ENCODE peak calls at places on chromosome 10, in ten cellular contexts. A, F, L, V, N, W, R, T, Q and K are unnamed samples.

GRCh38 chr10:91462423-91462822 is 52.3 kb downstream of the HECTD2 start:
- DNase-seq in A (no peak), F (no peak), L (no peak), V (no peak), N (no peak), W (no peak), R (no peak), T (no peak), Q (no peak), K (no peak)

GRCh38 chr10:31318382-31318853 is 598 bp upstream of the ZEB1 start:
- DNase-seq in A (peak; percentile 88), F (peak; percentile 73), L (peak; percentile 56), V (peak; percentile 47), N (peak; percentile 73), W (peak; percentile 78), R (peak; percentile 16), T (peak; percentile 75), Q (peak; percentile 89), K (peak; percentile 86)

GRCh38 chr10:15169555-15170407 is 1.3 kb upstream of the NMT2 start:
- DNase-seq in A (no peak), F (no peak), L (no peak), V (no peak), N (no peak), W (no peak), R (no peak), T (no peak), Q (no peak), K (no peak)

GRCh38 chr10:93757766-93758509 is at the start of gene LGI1:
- DNase-seq in A (no peak), F (no peak), L (no peak), V (no peak), N (peak; percentile 39), W (peak; percentile 18), R (peak; percentile 49), T (no peak), Q (no peak), K (no peak)

GRCh38 chr10:44280211-44280610 is 104.7 kb downstream of the CXCL12 start:
- DNase-seq in A (no peak), F (no peak), L (no peak), V (no peak), N (no peak), W (no peak), R (no peak), T (no peak), Q (no peak), K (no peak)

GRCh38 chr10:94450782-94451181 is 48.4 kb downstream of the TBC1D12 start:
- DNase-seq in A (no peak), F (no peak), L (no peak), V (no peak), N (no peak), W (no peak), R (no peak), T (no peak), Q (no peak), K (no peak)

GRCh38 chr10:84706875-84707274 is 378.5 kb downstream of the CCSER2 start:
- DNase-seq in A (no peak), F (no peak), L (no peak), V (no peak), N (peak; percentile 39), W (no peak), R (no peak), T (peak; percentile 53), Q (no peak), K (no peak)

GRCh38 chr10:29329420-29329819 is 40.5 kb downstream of the LYZL1 start:
- DNase-seq in A (no peak), F (no peak), L (no peak), V (no peak), N (no peak), W (peak; percentile 35), R (no peak), T (no peak), Q (no peak), K (no peak)

GRCh38 chr10:113993489-113993932 is 50.2 kb upstream of the ADRB1 start:
- DNase-seq in A (no peak), F (peak; percentile 26), L (no peak), V (no peak), N (no peak), W (peak; percentile 17), R (no peak), T (no peak), Q (no peak), K (no peak)

GRCh38 chr10:23530079-23530478 is 91.2 kb downstream of the OTUD1 start:
- DNase-seq in A (no peak), F (no peak), L (no peak), V (no peak), N (no peak), W (peak; percentile 39), R (no peak), T (no peak), Q (peak; percentile 23), K (no peak)

GRCh38 chr10:90817173-90817889 is 40.5 kb downstream of the HTR7 start:
- DNase-seq in A (no peak), F (no peak), L (no peak), V (no peak), N (no peak), W (no peak), R (no peak), T (peak; percentile 90), Q (no peak), K (no peak)

GRCh38 chr10:69820817-69821216 is 19.1 kb downstream of the COL13A1 start:
- DNase-seq in A (no peak), F (no peak), L (no peak), V (no peak), N (no peak), W (no peak), R (no peak), T (no peak), Q (no peak), K (no peak)

GRCh38 chr10:30042820-30043219 is 16.6 kb downstream of the JCAD start:
- DNase-seq in A (no peak), F (no peak), L (no peak), V (no peak), N (no peak), W (no peak), R (no peak), T (no peak), Q (no peak), K (no peak)

GRCh38 chr10:26621889-26622681 is 75.4 kb upstream of the PDSS1 start:
- DNase-seq in A (peak; percentile 57), F (peak; percentile 51), L (peak; percentile 47), V (no peak), N (peak; percentile 63), W (peak; percentile 2), R (peak; percentile 65), T (peak; percentile 51), Q (no peak), K (no peak)

GRCh38 chr10:12505683-12506082 is 156.3 kb downstream of the CAMK1D start:
- DNase-seq in A (no peak), F (no peak), L (no peak), V (no peak), N (no peak), W (no peak), R (no peak), T (no peak), Q (no peak), K (no peak)

GRCh38 chr10:11330383-11331020 is 280.9 kb downstream of the USP6NL start:
- DNase-seq in A (no peak), F (no peak), L (no peak), V (no peak), N (no peak), W (peak; percentile 77), R (no peak), T (no peak), Q (no peak), K (no peak)

GRCh38 chr10:91953600-91954140 is 30.1 kb downstream of the BTAF1 start:
- DNase-seq in A (no peak), F (no peak), L (no peak), V (no peak), N (no peak), W (no peak), R (no peak), T (peak; percentile 70), Q (no peak), K (no peak)

GRCh38 chr10:103951942-103952341 is 15.0 kb upstream of the SLK start:
- DNase-seq in A (no peak), F (no peak), L (no peak), V (no peak), N (no peak), W (no peak), R (no peak), T (no peak), Q (no peak), K (no peak)

GRCh38 chr10:130246113-130246512 is 109.9 kb downstream of the GLRX3 start:
- DNase-seq in A (no peak), F (no peak), L (no peak), V (no peak), N (no peak), W (no peak), R (no peak), T (no peak), Q (no peak), K (peak; percentile 57)

GRCh38 chr10:133292919-133293809 is 15.5 kb downstream of the TUBGCP2 start:
- DNase-seq in A (no peak), F (no peak), L (no peak), V (no peak), N (no peak), W (peak; percentile 31), R (no peak), T (peak; percentile 90), Q (no peak), K (no peak)

GRCh38 chr10:21638681-21639080 is 104.6 kb downstream of the MLLT10 start:
- DNase-seq in A (no peak), F (no peak), L (no peak), V (no peak), N (no peak), W (no peak), R (no peak), T (no peak), Q (no peak), K (no peak)

GRCh38 chr10:119754085-119754484 is 28.2 kb downstream of the INPP5F start:
- DNase-seq in A (no peak), F (no peak), L (no peak), V (no peak), N (peak; percentile 43), W (no peak), R (peak; percentile 39), T (no peak), Q (no peak), K (no peak)

GRCh38 chr10:112115781-112116385 is 67.7 kb downstream of the GPAM start:
- DNase-seq in A (peak; percentile 72), F (no peak), L (peak; percentile 32), V (no peak), N (peak; percentile 58), W (peak; percentile 21), R (peak; percentile 83), T (no peak), Q (peak; percentile 65), K (no peak)

GRCh38 chr10:5268743-5269142 is 72.1 kb downstream of the AKR1C4 start:
- DNase-seq in A (no peak), F (no peak), L (no peak), V (no peak), N (no peak), W (no peak), R (no peak), T (no peak), Q (no peak), K (no peak)

GRCh38 chr10:30247704-30248103 is 101.4 kb downstream of the MTPAP start:
- DNase-seq in A (no peak), F (no peak), L (no peak), V (no peak), N (no peak), W (no peak), R (no peak), T (no peak), Q (peak; percentile 69), K (no peak)

GRCh38 chr10:61627266-61627665 is 35.5 kb upstream of the CABCOCO1 start:
- DNase-seq in A (no peak), F (no peak), L (no peak), V (no peak), N (no peak), W (no peak), R (no peak), T (no peak), Q (no peak), K (no peak)

GRCh38 chr10:116001266-116001857 is 271.6 kb downstream of the GFRA1 start:
- DNase-seq in A (no peak), F (peak; percentile 32), L (no peak), V (no peak), N (no peak), W (no peak), R (peak; percentile 37), T (no peak), Q (no peak), K (no peak)

GRCh38 chr10:91188889-91189288 is 31.6 kb upstream of the PCGF5 start:
- DNase-seq in A (no peak), F (no peak), L (no peak), V (no peak), N (no peak), W (no peak), R (no peak), T (peak; percentile 50), Q (no peak), K (no peak)